ENCODE peak calls at places on chromosome 1, in ten cellular contexts. A is KBM-7; X is activated CD4-positive, alpha-beta T cell treated with anti-CD3 and anti-CD28 coated beads for 48 hours; W is heart right ventricle; V is RWPE1; O is NCI-H774; T is DMS 273 treated with DMSO at 0.1 percent for 48 hours; D is H4; Y is nucleus accumbens; E is NCI-H446. S is an unnamed sample.

GRCh38 chr1:243944429-243945160 is 94.6 kb upstream of the AKT3 start:
- DNase-seq in Y (no peak), X (no peak), V (peak; percentile 83), W (no peak), O (no peak), D (no peak), E (no peak), A (no peak), T (no peak), S (no peak)

GRCh38 chr1:157405662-157406061 is 146.7 kb downstream of the FCRL5 start:
- DNase-seq in V (no peak), Y (no peak), X (no peak), O (no peak), A (no peak), D (no peak), T (no peak), W (no peak), E (no peak), S (no peak)

GRCh38 chr1:27556781-27557595 is 47.0 kb downstream of the AHDC1 start:
- DNase-seq in D (peak; percentile 96), Y (peak; percentile 51), A (peak; percentile 80), X (peak; percentile 84), W (peak; percentile 96), V (peak; percentile 95), T (peak; percentile 65), E (no peak), O (no peak), S (peak; percentile 81)

GRCh38 chr1:58854576-58854975 is 70.7 kb upstream of the JUN start:
- DNase-seq in W (no peak), T (no peak), X (no peak), Y (no peak), V (no peak), A (peak; percentile 63), O (no peak), E (no peak), D (no peak), S (no peak)

GRCh38 chr1:35470964-35471613 is 86.1 kb downstream of the KIAA0319L start:
- DNase-seq in A (no peak), X (no peak), T (no peak), Y (no peak), W (no peak), V (no peak), E (no peak), D (no peak), O (no peak), S (no peak)

GRCh38 chr1:156625436-156626078 is 6.3 kb downstream of the HAPLN2 start:
- DNase-seq in Y (peak; percentile 33), E (peak; percentile 29), A (peak; percentile 65), T (no peak), D (no peak), W (peak; percentile 43), V (no peak), X (peak; percentile 77), O (no peak), S (peak; percentile 64)

GRCh38 chr1:203649551-203650011 is 22.9 kb downstream of the ATP2B4 start:
- DNase-seq in X (peak; percentile 60), T (no peak), W (no peak), V (no peak), O (no peak), D (no peak), Y (no peak), E (no peak), A (no peak), S (peak; percentile 78)

GRCh38 chr1:113786055-113786454 is 26.2 kb downstream of the RSBN1 start:
- DNase-seq in D (no peak), Y (no peak), A (no peak), X (no peak), V (no peak), T (no peak), E (no peak), W (no peak), O (no peak), S (no peak)

GRCh38 chr1:38533772-38534472 is 325.6 kb downstream of the RRAGC start:
- DNase-seq in E (no peak), W (no peak), O (no peak), X (peak; percentile 26), T (no peak), D (no peak), A (no peak), Y (no peak), V (no peak), S (peak; percentile 31)

GRCh38 chr1:227937031-227937430 is 10.7 kb downstream of the WNT9A start:
- DNase-seq in D (no peak), X (no peak), W (no peak), T (no peak), E (no peak), Y (no peak), A (peak; percentile 62), V (no peak), O (no peak), S (no peak)

GRCh38 chr1:75053207-75053606 is 81.0 kb upstream of the LHX8 start:
- DNase-seq in Y (no peak), W (no peak), T (no peak), D (peak; percentile 62), E (peak; percentile 24), O (peak; percentile 7), X (no peak), V (no peak), A (peak; percentile 31), S (no peak)

GRCh38 chr1:185561629-185562028 is 172.6 kb upstream of the HMCN1 start:
- DNase-seq in X (no peak), W (no peak), D (peak; percentile 25), E (no peak), Y (no peak), T (no peak), O (no peak), A (peak; percentile 50), V (no peak), S (no peak)

GRCh38 chr1:98949606-98950005 is 55.1 kb downstream of the PLPPR5 start:
- DNase-seq in E (no peak), D (no peak), V (no peak), W (no peak), Y (no peak), X (no peak), A (no peak), O (no peak), T (no peak), S (no peak)

S was measured in activated CD4-positive, alpha-beta memory T cell treated with anti-CD3 and anti-CD28 coated beads for 36 hours.